ENCODE peak calls at places on chromosomes 5 and 9, in five cellular contexts. T is BE2C, L is tibial artery, D is K562, H is OCI-LY7. S is an unnamed sample.

GRCh38 chr5:133387621-133388020 is 224.7 kb downstream of the FSTL4 start:
- DNase-seq in T (no peak), L (no peak), D (no peak), H (no peak), S (no peak)

GRCh38 chr9:108270041-108270440 is 585.7 kb downstream of the ACTL7B start:
- DNase-seq in T (no peak), L (no peak), D (no peak), H (no peak), S (no peak)

GRCh38 chr9:134670042-134670525 is 28.5 kb downstream of the COL5A1 start:
- DNase-seq in T (no peak), L (no peak), D (no peak), H (no peak), S (no peak)

GRCh38 chr5:145463634-145464033 is 371.5 kb downstream of the PRELID2 start:
- DNase-seq in T (no peak), L (no peak), D (no peak), H (no peak), S (no peak)

GRCh38 chr9:89445135-89445797 is 52.6 kb downstream of the SEMA4D start:
- DNase-seq in T (no peak), L (no peak), D (no peak), H (no peak), S (no peak)

GRCh38 chr9:119365291-119366027 is 3.8 kb downstream of the BRINP1 start:
- DNase-seq in T (peak), L (no peak), D (peak), H (peak), S (peak)

GRCh38 chr9:100577776-100578448 is at the start of gene CAVIN4:
- DNase-seq in T (no peak), L (no peak), D (no peak), H (no peak), S (no peak)

GRCh38 chr5:73896117-73896516 is 270.1 kb downstream of the ARHGEF28 start:
- DNase-seq in T (no peak), L (no peak), D (no peak), H (no peak), S (no peak)

GRCh38 chr5:51960617-51961115 is 577.4 kb downstream of the ISL1 start:
- DNase-seq in T (no peak), L (no peak), D (no peak), H (peak), S (no peak)
- TF ChIP-seq CTCF in T (peak), L (no peak), D (no peak), H (peak), S (no peak)

GRCh38 chr9:123401879-123402513 is 46.0 kb downstream of the CRB2 start:
- DNase-seq in T (peak), L (no peak), D (peak), H (peak), S (peak)

GRCh38 chr9:123402981-123403509 is 47.0 kb downstream of the CRB2 start:
- DNase-seq in T (no peak), L (no peak), D (no peak), H (no peak), S (no peak)

GRCh38 chr9:123397975-123398374 is 42.0 kb downstream of the CRB2 start:
- DNase-seq in T (no peak), L (no peak), D (no peak), H (no peak), S (no peak)

GRCh38 chr9:123400926-123401503 is 45.0 kb downstream of the CRB2 start:
- DNase-seq in T (no peak), L (peak), D (no peak), H (no peak), S (no peak)

GRCh38 chr9:123399803-123400378 is 43.9 kb downstream of the CRB2 start:
- DNase-seq in T (peak), L (no peak), D (peak), H (peak), S (peak)
- TF ChIP-seq CTCF in T (peak), L (peak), D (peak), H (peak), S (peak)

DNA sequence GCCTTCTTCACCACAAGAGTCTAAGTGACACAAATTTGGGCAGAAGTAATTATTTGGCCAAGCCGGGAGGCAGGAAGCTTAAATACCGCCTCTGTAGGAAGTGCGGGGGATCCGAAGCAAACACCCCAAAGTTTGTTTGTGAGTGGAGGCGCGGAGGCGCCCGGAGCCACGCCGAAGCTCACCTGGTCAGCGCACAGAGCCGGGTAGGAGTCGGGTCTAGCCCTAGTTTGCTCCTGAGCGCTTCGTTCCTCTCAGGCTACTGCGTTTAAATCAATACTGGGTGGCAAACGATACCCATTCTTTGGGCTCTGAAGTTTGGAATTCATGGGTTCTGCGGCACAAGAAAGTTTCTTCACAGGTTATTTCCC is 858 bp downstream of the MCC start:
- DNase-seq in T (peak), L (no peak), D (no peak), H (no peak), S (peak)
- TF ChIP-seq CTCF in T (peak), L (no peak), D (no peak), H (no peak), S (no peak)

DNA sequence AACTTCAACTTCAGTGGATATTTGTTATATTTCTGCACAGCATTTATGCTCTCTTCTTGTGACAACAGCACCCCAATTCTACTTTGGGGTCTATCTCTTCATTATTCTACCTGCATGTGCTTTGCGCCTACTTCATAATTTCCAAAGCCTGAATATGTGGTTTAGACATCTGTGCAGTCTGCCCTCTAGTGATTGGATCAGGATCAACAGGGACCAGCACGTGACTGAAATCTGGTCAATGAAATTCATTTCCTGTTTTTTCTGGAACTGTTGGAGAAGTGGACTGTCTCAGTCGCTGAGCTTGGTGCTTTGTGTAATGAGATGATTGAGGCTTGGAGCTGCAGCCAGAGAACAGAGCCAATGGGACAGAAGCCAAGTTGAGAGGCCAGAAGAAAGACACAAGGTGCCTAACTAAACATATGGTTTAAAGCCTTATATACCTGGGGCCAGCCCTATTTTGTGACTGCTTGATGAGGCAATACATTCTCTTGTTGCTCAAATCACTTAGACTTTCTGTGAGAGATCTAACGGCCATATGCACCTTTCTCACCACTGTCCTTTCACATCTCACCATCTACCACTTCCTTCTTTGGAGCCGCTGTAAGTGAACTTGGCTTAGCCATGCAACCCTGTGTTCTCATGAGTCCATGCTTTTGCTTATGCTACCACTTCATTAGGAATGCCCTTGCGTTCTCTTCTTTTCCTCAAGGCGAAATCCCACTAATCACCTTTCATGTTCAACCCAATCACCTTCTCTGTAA is 68.8 kb upstream of the PPP2R2B start:
- DNase-seq in T (peak), L (no peak), D (peak), H (peak), S (peak)
- TF ChIP-seq CTCF in T (peak), L (no peak), D (no peak), H (peak), S (peak)

DNA sequence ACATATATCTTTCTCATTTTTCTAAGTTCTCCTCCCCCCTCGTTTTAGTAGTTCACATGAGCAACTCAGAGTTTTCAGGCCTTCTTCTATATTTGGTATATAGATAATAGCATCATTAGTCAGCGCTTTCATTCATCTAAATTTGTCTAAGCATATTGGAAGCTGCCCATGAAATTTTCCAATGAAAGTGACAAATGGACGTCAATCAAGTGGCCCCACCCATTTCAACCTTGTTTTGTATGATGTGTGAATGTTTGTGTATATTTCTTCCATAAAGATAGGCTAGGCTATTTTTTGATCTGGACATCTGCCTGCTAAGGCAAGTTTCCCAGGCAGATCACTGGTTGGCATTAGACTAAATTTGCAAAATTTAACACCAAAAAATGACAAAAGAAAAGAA is 104.0 kb upstream of the SSBP2 start:
- DNase-seq in T (no peak), L (no peak), D (peak), H (no peak), S (no peak)
- TF ChIP-seq CTCF in T (no peak), L (no peak), D (no peak), H (no peak), S (no peak)

DNA sequence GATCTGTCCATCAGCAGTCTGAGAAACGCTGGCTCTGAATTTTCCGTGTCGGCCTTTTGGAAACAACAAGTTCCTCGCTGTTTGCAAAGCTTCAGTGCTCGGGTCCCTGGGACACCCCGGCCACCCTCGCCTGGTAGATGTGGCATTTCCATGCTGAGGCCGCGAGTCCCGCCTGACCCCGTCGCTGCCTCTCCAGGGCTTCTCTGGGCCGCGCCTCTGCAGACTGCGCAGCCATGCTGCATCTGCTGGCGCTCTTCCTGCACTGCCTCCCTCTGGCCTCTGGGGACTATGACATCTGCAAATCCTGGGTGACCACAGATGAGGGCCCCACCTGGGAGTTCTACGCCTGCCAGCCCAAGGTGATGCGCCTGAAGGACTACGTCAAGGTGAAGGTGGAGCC is 4.7 kb downstream of the NTNG2 start:
- DNase-seq in T (no peak), L (no peak), D (peak), H (peak), S (no peak)
- TF ChIP-seq CTCF in T (peak), L (no peak), D (peak), H (peak), S (no peak)